ENCODE peak calls at places on chromosomes 13 and 19, in four cellular contexts. One of them, this sample, is unnamed.

GRCh38 chr13:95298971-95299627 is 2.2 kb downstream of the ABCC4 start:
- DNase-seq in aorta: no peak
- DNase-seq in A549: no peak
- DNase-seq in activated naive CD8-positive, alpha-beta T cell treated with anti-CD3 and anti-CD28 coated beads for 36 hours: peak; percentile 26
- DNase-seq in this sample: no peak

GRCh38 chr13:43879323-43880181 is at the start of the genes CCDC122 and LACC1:
- DNase-seq in aorta: peak; percentile 95
- DNase-seq in A549: peak; percentile 66
- DNase-seq in activated naive CD8-positive, alpha-beta T cell treated with anti-CD3 and anti-CD28 coated beads for 36 hours: peak; percentile 82
- DNase-seq in this sample: peak; percentile 94

GRCh38 chr19:47013041-47013517 is 6.6 kb upstream of the NPAS1 start:
- DNase-seq in aorta: peak; percentile 94
- DNase-seq in A549: no peak
- DNase-seq in activated naive CD8-positive, alpha-beta T cell treated with anti-CD3 and anti-CD28 coated beads for 36 hours: peak; percentile 62
- DNase-seq in this sample: peak; percentile 90

GRCh38 chr13:61052175-61052574 is 363.5 kb downstream of the PCDH20 start:
- DNase-seq in aorta: no peak
- DNase-seq in A549: no peak
- DNase-seq in activated naive CD8-positive, alpha-beta T cell treated with anti-CD3 and anti-CD28 coated beads for 36 hours: no peak
- DNase-seq in this sample: no peak

GRCh38 chr13:48165063-48165462 is 67.9 kb upstream of the ITM2B start:
- DNase-seq in aorta: no peak
- DNase-seq in A549: no peak
- DNase-seq in activated naive CD8-positive, alpha-beta T cell treated with anti-CD3 and anti-CD28 coated beads for 36 hours: no peak
- DNase-seq in this sample: no peak

GRCh38 chr13:109756778-109757177 is 29.6 kb downstream of the IRS2 start:
- DNase-seq in aorta: no peak
- DNase-seq in A549: no peak
- DNase-seq in activated naive CD8-positive, alpha-beta T cell treated with anti-CD3 and anti-CD28 coated beads for 36 hours: no peak
- DNase-seq in this sample: no peak

GRCh38 chr19:57099199-57099661 is 20.6 kb upstream of the USP29 start:
- DNase-seq in aorta: peak; percentile 90
- DNase-seq in A549: peak; percentile 33
- DNase-seq in activated naive CD8-positive, alpha-beta T cell treated with anti-CD3 and anti-CD28 coated beads for 36 hours: peak; percentile 71
- DNase-seq in this sample: peak; percentile 82

GRCh38 chr19:37790244-37790925 is 11.0 kb upstream of the ZNF573 start:
- DNase-seq in aorta: no peak
- DNase-seq in A549: no peak
- DNase-seq in activated naive CD8-positive, alpha-beta T cell treated with anti-CD3 and anti-CD28 coated beads for 36 hours: no peak
- DNase-seq in this sample: no peak

GRCh38 chr19:48393559-48394330 is at the start of gene GRIN2D:
- DNase-seq in aorta: no peak
- DNase-seq in A549: no peak
- DNase-seq in activated naive CD8-positive, alpha-beta T cell treated with anti-CD3 and anti-CD28 coated beads for 36 hours: no peak
- DNase-seq in this sample: no peak

GRCh38 chr19:5642204-5642603 is 19.3 kb downstream of the SAFB start:
- DNase-seq in aorta: no peak
- DNase-seq in A549: no peak
- DNase-seq in activated naive CD8-positive, alpha-beta T cell treated with anti-CD3 and anti-CD28 coated beads for 36 hours: no peak
- DNase-seq in this sample: no peak